ENCODE peak calls at places on chromosome 7, in ten cellular contexts. U is stimulated activated CD8-positive, alpha-beta memory T cell treated with anti-CD3 and anti-CD28 coated beads, Interleukin-2, amount 100 ng/mL, for 48 hours; I is AG08396; G is heart left ventricle; X is fibroblast of pulmonary artery; W is T-helper 22 cell; V is SW480; H is stimulated activated CD4-positive, alpha-beta T cell treated with anti-CD3 and anti-CD28 coated beads, Interleukin-2, amount 100 ng/mL, for 48 hours; D is NCI-H1105 treated with DMSO at 0.1 percent for 48 hours; A is T-helper 2 cell treated with Interferon-gamma antibody and Interleukin-4, amounts not matched to agents 5 μg/mL and 100 μg/mL, for 36 hours. M is an unnamed sample.

GRCh38 chr7:74483402-74484336 is 30.0 kb downstream of the GTF2IRD1 start:
- DNase-seq in I (no peak), D (peak), W (no peak), A (no peak), U (no peak), X (no peak), H (no peak), G (no peak), V (no peak), M (peak)

GRCh38 chr7:157423886-157424565 is 87.2 kb downstream of the DNAJB6 start:
- DNase-seq in W (no peak), H (no peak), X (no peak), A (no peak), V (no peak), I (no peak), U (no peak), G (peak), D (no peak), M (no peak)

GRCh38 chr7:30977222-30977621 is 13.5 kb downstream of the GHRHR start:
- DNase-seq in H (no peak), W (no peak), U (no peak), V (no peak), I (no peak), A (no peak), D (no peak), X (no peak), G (no peak), M (no peak)

GRCh38 chr7:48387916-48388315 is 216.7 kb downstream of the ABCA13 start:
- DNase-seq in D (no peak), U (no peak), I (no peak), A (no peak), W (no peak), H (no peak), G (no peak), V (no peak), X (no peak), M (no peak)

GRCh38 chr7:82141427-82141826 is 302.1 kb downstream of the CACNA2D1 start:
- DNase-seq in I (no peak), D (no peak), W (no peak), A (no peak), H (no peak), U (no peak), V (no peak), X (no peak), G (no peak), M (peak)

GRCh38 chr7:114140561-114140960 is 221.8 kb upstream of the PPP1R3A start:
- DNase-seq in H (no peak), I (no peak), V (no peak), W (no peak), A (no peak), X (no peak), U (no peak), G (no peak), D (no peak), M (no peak)

GRCh38 chr7:134351424-134351823 is 34.7 kb upstream of the SLC35B4 start:
- DNase-seq in A (no peak), X (no peak), G (no peak), V (no peak), D (no peak), I (no peak), H (no peak), U (no peak), W (no peak), M (no peak)

GRCh38 chr7:137685439-137686164 is 161.2 kb downstream of the DGKI start:
- DNase-seq in A (no peak), G (no peak), I (no peak), X (no peak), W (no peak), H (no peak), D (no peak), U (no peak), V (no peak), M (no peak)